ENCODE peak calls at places on chromosomes 16 and 17, in ten cellular contexts. D is nucleus accumbens; N is upper lobe of right lung; T is stimulated activated CD4-positive, alpha-beta T cell treated with anti-CD3 and anti-CD28 coated beads, Interleukin-2, amount 100 ng/mL, for 48 hours; I is substantia nigra; Z is MM.1S; V is cardiac fibroblast; Y is MV-4-11; P is T-helper 9 cell; H is NCI-H1694. O is an unnamed sample.
A peak's percentile ranks its signal among the peaks of the same experiment; 100 is the strongest.

GRCh38 chr16:6549415-6549814 is 783.2 kb upstream of the RBFOX1 start:
- DNase-seq in Z (no peak), V (no peak), T (no peak), I (no peak), D (no peak), P (no peak), Y (no peak), N (no peak), H (no peak), O (no peak)

GRCh38 chr16:23673971-23674614 is 4.6 kb upstream of the PLK1 start:
- DNase-seq in Y (no peak), V (no peak), T (no peak), H (no peak), Z (no peak), I (no peak), D (no peak), P (no peak), N (no peak), O (no peak)

GRCh38 chr16:81140930-81141780 is 45.0 kb upstream of the GCSH start:
- DNase-seq in N (no peak), P (no peak), Y (no peak), V (no peak), I (peak; percentile 18), Z (no peak), T (no peak), H (no peak), D (no peak), O (peak; percentile 32)

GRCh38 chr16:17177968-17178880 is 292.5 kb downstream of the XYLT1 start:
- DNase-seq in Z (no peak), P (no peak), D (no peak), H (no peak), Y (peak; percentile 63), T (no peak), V (peak; percentile 6), I (no peak), N (no peak), O (no peak)

GRCh38 chr17:55710829-55711496 is 11.7 kb downstream of the TMEM100 start:
- DNase-seq in I (no peak), N (no peak), V (no peak), Y (no peak), Z (no peak), H (no peak), P (no peak), D (no peak), T (no peak), O (no peak)

GRCh38 chr16:17391715-17392114 is 79.0 kb downstream of the XYLT1 start:
- DNase-seq in I (no peak), V (no peak), H (no peak), N (no peak), D (no peak), Z (no peak), T (no peak), P (no peak), Y (no peak), O (no peak)

GRCh38 chr16:74449470-74449869 is 28.2 kb upstream of the CLEC18B start:
- DNase-seq in T (no peak), Z (no peak), P (no peak), Y (no peak), I (no peak), H (no peak), N (no peak), V (peak; percentile 74), D (no peak), O (no peak)

GRCh38 chr17:77090476-77090875 is 50.3 kb upstream of the SEC14L1 start:
- DNase-seq in Y (no peak), T (no peak), V (no peak), I (no peak), N (no peak), P (no peak), D (no peak), H (no peak), Z (peak; percentile 80), O (no peak)

GRCh38 chr16:67538666-67539101 is 10.1 kb downstream of the RIPOR1 start:
- DNase-seq in P (no peak), V (no peak), I (no peak), H (no peak), D (no peak), Z (no peak), T (no peak), N (no peak), Y (no peak), O (no peak)

GRCh38 chr17:49204521-49204920 is 5.9 kb downstream of the GNGT2 start:
- DNase-seq in Y (no peak), V (no peak), N (no peak), I (no peak), P (no peak), T (no peak), H (no peak), D (no peak), Z (no peak), O (no peak)

O was measured in activated T-cell treated with anti-CD3 and anti-CD28 coated beads, Interleukin-2, amount 50 U/mL, for 24 hours.